ENCODE peak calls at places on chromosomes 16 and 17, in four cellular contexts. W, U, G and V are unnamed samples.

GRCh38 chr16:2707368-2708289 is 12.4 kb downstream of the PRSS27 start:
- DNase-seq in W (no peak), U (no peak), G (no peak), V (no peak)

GRCh38 chr17:17890773-17891759 is 54.3 kb upstream of the SREBF1 start:
- DNase-seq in W (peak; percentile 74), U (peak; percentile 57), G (peak; percentile 69), V (peak; percentile 73)

GRCh38 chr16:19348578-19349315 is 63.2 kb downstream of the CLEC19A start:
- DNase-seq in W (no peak), U (peak; percentile 35), G (no peak), V (no peak)

GRCh38 chr17:37025847-37026533 is 77.2 kb downstream of the AATF start:
- DNase-seq in W (no peak), U (no peak), G (no peak), V (no peak)

GRCh38 chr17:72125742-72126141 is 4.9 kb downstream of the SOX9 start:
- DNase-seq in W (peak; percentile 66), U (no peak), G (peak; percentile 41), V (no peak)

GRCh38 chr17:64147110-64148016 is 17.4 kb upstream of the ERN1 start:
- DNase-seq in W (no peak), U (no peak), G (peak; percentile 6), V (peak; percentile 68)

GRCh38 chr17:14302421-14303099 is 1.7 kb downstream of the HS3ST3B1 start:
- DNase-seq in W (peak; percentile 82), U (peak; percentile 90), G (peak; percentile 84), V (peak; percentile 83)

GRCh38 chr16:20763461-20764232 is at the start of gene ACSM3:
- DNase-seq in W (peak; percentile 84), U (peak; percentile 78), G (peak; percentile 76), V (peak; percentile 76)

GRCh38 chr17:21388066-21388465 is 11.9 kb downstream of the KCNJ12 start:
- DNase-seq in W (no peak), U (no peak), G (no peak), V (peak; percentile 52)

GRCh38 chr16:57677622-57678369 is 9.7 kb downstream of the ADGRG3 start:
- DNase-seq in W (peak; percentile 57), U (peak; percentile 73), G (no peak), V (no peak)

GRCh38 chr17:73799091-73799490 is 154.8 kb upstream of the SDK2 start:
- DNase-seq in W (no peak), U (no peak), G (no peak), V (no peak)

GRCh38 chr17:57522436-57523005 is 222.6 kb downstream of the CCDC182 start:
- DNase-seq in W (no peak), U (no peak), G (no peak), V (no peak)

GRCh38 chr17:36657763-36658490 is 56.5 kb downstream of the MRM1 start:
- DNase-seq in W (no peak), U (peak; percentile 30), G (no peak), V (no peak)

DNA sequence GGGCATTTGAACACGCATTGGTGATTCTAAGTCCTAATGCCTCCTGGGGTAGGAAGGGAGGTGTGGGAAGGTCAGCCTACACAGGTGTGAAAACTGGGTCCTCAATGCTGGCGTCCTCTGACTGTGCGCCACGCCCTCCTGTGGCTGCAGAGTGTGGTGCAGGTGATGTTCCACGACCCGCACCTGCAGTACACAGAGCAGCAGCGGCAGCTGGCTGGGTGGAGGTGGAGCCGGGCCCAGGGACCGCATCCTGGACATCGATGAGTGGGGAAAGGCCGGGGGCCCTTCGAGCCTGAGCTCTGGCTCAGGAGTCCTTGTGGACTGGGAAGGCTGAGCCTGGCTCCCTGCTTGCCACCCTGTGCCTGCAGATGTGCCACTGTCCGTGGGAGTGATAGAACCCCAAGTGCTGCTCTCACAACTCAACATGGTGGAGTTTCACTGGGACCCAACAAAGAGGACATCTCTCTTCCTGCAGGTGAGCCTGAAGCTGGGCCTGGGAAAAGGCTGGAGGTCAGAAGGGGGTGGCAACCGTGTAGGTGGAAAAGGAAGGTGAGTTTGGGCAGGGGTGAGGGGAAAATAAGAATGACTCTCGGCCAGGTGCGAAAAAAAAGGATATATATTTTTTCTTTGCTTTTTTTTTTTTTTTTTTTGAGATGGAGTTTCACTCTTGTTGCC is 14.0 kb upstream of the STAC2 start:
- DNase-seq in W (peak; percentile 66), U (peak; percentile 78), G (no peak), V (no peak)
- H3K4me3 ChIP-seq in W (no peak overlapping the region), U (no peak overlapping the region), G (no peak overlapping the region), V (no peak overlapping the region)

GRCh38 chr17:55053855-55054254 is 85.3 kb downstream of the STXBP4 start:
- DNase-seq in W (peak; percentile 24), U (no peak), G (peak; percentile 20), V (peak; percentile 22)
- TF ChIP-seq CTCF in W (no peak), U (no peak), G (peak; percentile 43), V (peak; percentile 50)

GRCh38 chr17:59335685-59336084 is 4.2 kb downstream of the YPEL2 start:
- DNase-seq in W (no peak), U (no peak), G (no peak), V (no peak)

GRCh38 chr17:59331929-59332889 is 754 bp downstream of the YPEL2 start:
- DNase-seq in W (no peak), U (peak; percentile 57), G (no peak), V (peak; percentile 17)

GRCh38 chr17:59331129-59331928 is at the start of gene YPEL2:
- DNase-seq in W (peak; percentile 92), U (peak; percentile 97), G (peak; percentile 92), V (peak; percentile 93)

GRCh38 chr17:59332890-59333377 is 1.5 kb downstream of the YPEL2 start:
- DNase-seq in W (peak; percentile 32), U (peak; percentile 33), G (no peak), V (peak; percentile 41)

DNA sequence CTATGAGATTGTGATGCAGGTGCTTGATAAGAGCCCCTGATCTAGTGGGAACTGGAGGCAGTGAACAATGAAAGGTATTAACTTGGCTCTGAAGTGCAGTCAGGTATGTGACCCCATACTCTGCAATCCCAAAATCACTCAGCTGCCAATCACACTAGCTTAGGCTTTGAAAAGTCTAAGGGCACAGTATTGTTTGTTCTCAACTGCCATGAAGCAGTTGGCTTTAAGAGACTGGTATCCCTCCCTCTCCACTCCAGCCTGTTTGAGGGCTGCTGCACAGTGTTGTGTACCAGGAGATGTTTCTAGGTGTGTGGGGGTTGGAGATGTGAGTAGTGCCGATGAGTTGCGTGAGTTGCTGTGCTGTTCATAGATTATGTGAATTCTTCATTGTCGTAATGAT is 2.4 kb downstream of the YPEL2 start:
- DNase-seq in W (no peak), U (no peak), G (no peak), V (no peak)
- H3K4me3 ChIP-seq in W (no peak overlapping the region), U (peak overlapping the region; percentile 90), G (no peak overlapping the region), V (no peak overlapping the region)

DNA sequence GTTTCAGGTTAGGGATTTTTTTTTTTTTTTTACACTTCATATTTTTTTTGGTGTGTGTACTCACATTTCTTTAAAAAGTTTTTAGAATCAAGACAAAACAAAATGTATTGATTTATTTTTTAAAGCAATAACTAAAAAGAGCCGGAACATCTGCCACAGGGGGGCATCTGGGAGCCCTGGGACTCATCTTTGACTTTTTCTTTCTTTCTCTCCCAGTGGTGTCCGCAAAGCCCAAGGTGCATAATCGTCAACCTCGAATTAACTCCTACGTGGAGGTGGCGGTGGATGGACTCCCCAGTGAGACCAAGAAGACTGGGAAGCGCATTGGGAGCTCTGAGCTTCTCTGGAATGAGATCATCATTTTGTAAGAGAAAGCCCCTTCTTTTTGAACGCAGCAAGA is 36.3 kb downstream of the WWP2 start:
- DNase-seq in W (no peak), U (no peak), G (peak; percentile 29), V (peak; percentile 30)
- TF ChIP-seq CTCF in W (peak; percentile 7), U (no peak), G (peak; percentile 61), V (peak; percentile 57)

GRCh38 chr17:41932821-41933389 is 2.5 kb downstream of the ODAD4 start:
- DNase-seq in W (no peak), U (no peak), G (no peak), V (no peak)

GRCh38 chr17:41930009-41930832 is at the start of gene ODAD4:
- DNase-seq in W (peak; percentile 99), U (peak; percentile 98), G (peak; percentile 97), V (peak; percentile 98)

GRCh38 chr17:41925991-41926590 is 4.3 kb upstream of the ODAD4 start:
- DNase-seq in W (no peak), U (no peak), G (no peak), V (no peak)

DNA sequence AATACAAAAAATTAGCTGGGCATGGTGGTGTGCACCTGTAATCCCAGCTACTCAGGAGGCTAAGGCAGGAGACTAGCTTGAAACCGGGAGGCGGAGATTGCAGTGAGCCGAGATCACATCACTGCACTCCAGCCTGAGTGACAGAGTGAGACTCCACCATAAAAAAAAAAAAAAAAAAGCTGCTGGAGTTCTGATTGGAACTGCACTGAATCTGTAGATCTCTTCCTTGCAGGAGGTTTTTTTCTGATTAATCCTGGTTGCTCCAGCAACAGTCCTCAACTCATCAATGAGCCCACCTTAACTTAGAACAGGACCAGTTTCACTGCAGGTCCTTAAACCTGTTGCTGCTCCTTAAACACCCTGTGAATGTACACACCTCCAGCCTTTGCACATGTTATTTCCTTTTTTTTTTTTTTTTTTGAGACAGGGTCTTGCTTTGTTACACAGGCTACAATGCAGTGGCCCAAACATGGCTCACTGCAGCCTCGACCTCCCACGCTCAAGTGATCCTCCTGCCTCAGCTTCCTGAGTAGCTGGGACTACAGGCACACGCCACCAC is 1.6 kb upstream of the ODAD4 start:
- DNase-seq in W (no peak), U (no peak), G (no peak), V (no peak)
- H3K4me3 ChIP-seq in W (no peak overlapping the region), U (no peak overlapping the region), G (no peak overlapping the region), V (no peak overlapping the region)